ENCODE peak calls at places on chromosome 14, in four cellular contexts. One of them, this sample, is unnamed. For H3K4me1, the result is how much of the 10 kb centered on the place peaks cover.

GRCh38 chr14:51211149-51211548 is 28.9 kb upstream of the TMX1 start:
- DNase-seq in astrocyte: peak
- DNase-seq in hepatocyte: no peak
- DNase-seq in transverse colon: no peak
- DNase-seq in this sample: no peak

GRCh38 chr14:93009471-93010117 is 86.6 kb downstream of the CHGA start:
- DNase-seq in transverse colon: no peak
- DNase-seq in hepatocyte: no peak
- DNase-seq in astrocyte: no peak
- DNase-seq in this sample: no peak

GRCh38 chr14:39107624-39108023 is 4.6 kb upstream of the SEC23A start:
- DNase-seq in transverse colon: no peak
- DNase-seq in astrocyte: peak
- DNase-seq in hepatocyte: peak
- DNase-seq in this sample: no peak

GRCh38 chr14:62689741-62690140 is 355.5 kb downstream of the KCNH5 start:
- DNase-seq in transverse colon: no peak
- DNase-seq in hepatocyte: no peak
- DNase-seq in astrocyte: no peak
- DNase-seq in this sample: no peak

GRCh38 chr14:39432619-39433451 is 602 bp upstream of the FBXO33 start:
- DNase-seq in transverse colon: peak
- DNase-seq in astrocyte: peak
- DNase-seq in hepatocyte: peak
- DNase-seq in this sample: peak

GRCh38 chr14:51462182-51462581 is 189.5 kb upstream of the FRMD6 start:
- DNase-seq in astrocyte: no peak
- DNase-seq in hepatocyte: no peak
- DNase-seq in transverse colon: no peak
- DNase-seq in this sample: no peak

GRCh38 chr14:89165810-89166209 is 251.2 kb downstream of the FOXN3 start:
- DNase-seq in astrocyte: no peak
- DNase-seq in hepatocyte: no peak
- DNase-seq in transverse colon: no peak
- DNase-seq in this sample: no peak

GRCh38 chr14:99430491-99430890 is 50.2 kb downstream of the SETD3 start:
- DNase-seq in hepatocyte: no peak
- DNase-seq in astrocyte: no peak
- DNase-seq in transverse colon: no peak
- DNase-seq in this sample: peak

GRCh38 chr14:95318870-95319311 is 817 bp downstream of the CLMN start:
- DNase-seq in transverse colon: no peak
- DNase-seq in astrocyte: no peak
- DNase-seq in hepatocyte: no peak
- DNase-seq in this sample: peak

GRCh38 chr14:89085154-89086059 is 261.0 kb downstream of the TTC8 start:
- DNase-seq in astrocyte: no peak
- DNase-seq in transverse colon: no peak
- DNase-seq in hepatocyte: no peak
- DNase-seq in this sample: no peak

GRCh38 chr14:61240206-61240605 is 40.9 kb downstream of the TMEM30B start:
- DNase-seq in astrocyte: no peak
- DNase-seq in hepatocyte: no peak
- DNase-seq in transverse colon: no peak
- DNase-seq in this sample: no peak
- H3K27ac ChIP-seq in astrocyte: no peak
- H3K27ac ChIP-seq in hepatocyte: no peak
- H3K27ac ChIP-seq in transverse colon: no peak
- H3K27ac ChIP-seq in this sample: no peak

GRCh38 chr14:82003418-82003817 is 469.8 kb upstream of the SEL1L start:
- DNase-seq in transverse colon: no peak
- DNase-seq in astrocyte: no peak
- DNase-seq in hepatocyte: no peak
- DNase-seq in this sample: no peak

GRCh38 chr14:82009993-82010392 is 476.3 kb upstream of the SEL1L start:
- DNase-seq in transverse colon: no peak
- DNase-seq in hepatocyte: peak
- DNase-seq in astrocyte: no peak
- DNase-seq in this sample: no peak

GRCh38 chr14:82011460-82011859 is 477.8 kb upstream of the SEL1L start:
- DNase-seq in hepatocyte: no peak
- DNase-seq in transverse colon: no peak
- DNase-seq in astrocyte: no peak
- DNase-seq in this sample: no peak

GRCh38 chr14:82009076-82009475 is 475.4 kb upstream of the SEL1L start:
- DNase-seq in transverse colon: no peak
- DNase-seq in astrocyte: no peak
- DNase-seq in hepatocyte: peak
- DNase-seq in this sample: no peak
- TF ChIP-seq CTCF in transverse colon: no peak
- TF ChIP-seq CTCF in astrocyte: no peak
- TF ChIP-seq CTCF in hepatocyte: peak
- TF ChIP-seq CTCF in this sample: no peak

GRCh38 chr14:76472199-76472723 is 96.3 kb downstream of the ESRRB start:
- DNase-seq in transverse colon: no peak
- DNase-seq in hepatocyte: no peak
- DNase-seq in astrocyte: no peak
- DNase-seq in this sample: no peak

GRCh38 chr14:76467843-76468242 is 91.9 kb downstream of the ESRRB start:
- DNase-seq in hepatocyte: peak
- DNase-seq in transverse colon: no peak
- DNase-seq in astrocyte: no peak
- DNase-seq in this sample: no peak

GRCh38 chr14:76473381-76474263 is 97.7 kb downstream of the ESRRB start:
- DNase-seq in transverse colon: no peak
- DNase-seq in hepatocyte: no peak
- DNase-seq in astrocyte: peak
- DNase-seq in this sample: no peak
- H3K4me1 ChIP-seq in transverse colon: under half
- H3K4me1 ChIP-seq in hepatocyte: under half
- H3K4me1 ChIP-seq in astrocyte: under half
- H3K4me1 ChIP-seq in this sample: under half

DNA sequence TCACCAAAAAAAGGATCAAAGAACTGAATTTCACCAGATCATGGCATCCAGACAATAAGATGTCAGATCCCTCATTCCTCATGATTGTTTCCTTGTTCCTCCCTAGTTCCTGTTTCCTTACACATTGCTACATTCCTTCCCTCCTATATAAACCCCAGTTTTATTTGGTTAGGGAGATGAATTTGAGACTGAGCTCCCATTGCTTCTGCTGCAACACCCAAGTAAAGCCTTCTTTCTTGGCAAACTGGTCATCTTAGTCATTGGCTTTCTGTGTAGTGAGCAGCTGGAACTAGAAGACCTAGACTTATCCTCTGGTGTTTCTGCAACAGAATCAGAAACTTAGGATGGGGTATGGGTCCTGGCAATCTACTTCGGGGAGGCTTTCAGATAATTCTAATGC is 217.9 kb downstream of the NOVA1 start:
- DNase-seq in astrocyte: no peak
- DNase-seq in hepatocyte: no peak
- DNase-seq in transverse colon: no peak
- DNase-seq in this sample: no peak
- H3K27ac ChIP-seq in astrocyte: no peak
- H3K27ac ChIP-seq in hepatocyte: peak
- H3K27ac ChIP-seq in transverse colon: no peak
- H3K27ac ChIP-seq in this sample: no peak

GRCh38 chr14:81023095-81023710 is 67.8 kb downstream of the TSHR start:
- DNase-seq in transverse colon: no peak
- DNase-seq in hepatocyte: no peak
- DNase-seq in astrocyte: peak
- DNase-seq in this sample: no peak
- TF ChIP-seq CTCF in transverse colon: no peak
- TF ChIP-seq CTCF in hepatocyte: no peak
- TF ChIP-seq CTCF in astrocyte: no peak
- TF ChIP-seq CTCF in this sample: no peak

GRCh38 chr14:103393687-103394626 is 8.7 kb downstream of the MARK3 start:
- DNase-seq in hepatocyte: peak
- DNase-seq in transverse colon: no peak
- DNase-seq in astrocyte: peak
- DNase-seq in this sample: no peak

GRCh38 chr14:103398427-103399195 is 13.4 kb downstream of the MARK3 start:
- DNase-seq in astrocyte: peak
- DNase-seq in hepatocyte: no peak
- DNase-seq in transverse colon: no peak
- DNase-seq in this sample: no peak

GRCh38 chr14:103393078-103393477 is 7.9 kb downstream of the MARK3 start:
- DNase-seq in hepatocyte: no peak
- DNase-seq in astrocyte: no peak
- DNase-seq in transverse colon: no peak
- DNase-seq in this sample: no peak

GRCh38 chr14:103395245-103395644 is 10.0 kb downstream of the MARK3 start:
- DNase-seq in hepatocyte: no peak
- DNase-seq in transverse colon: no peak
- DNase-seq in astrocyte: no peak
- DNase-seq in this sample: no peak

GRCh38 chr14:103396463-103396862 is 11.2 kb downstream of the MARK3 start:
- DNase-seq in hepatocyte: no peak
- DNase-seq in astrocyte: no peak
- DNase-seq in transverse colon: no peak
- DNase-seq in this sample: no peak
- H3K4me1 ChIP-seq in hepatocyte: under half
- H3K4me1 ChIP-seq in astrocyte: under half
- H3K4me1 ChIP-seq in transverse colon: half or more
- H3K4me1 ChIP-seq in this sample: under half

GRCh38 chr14:49641697-49642129 is 6.7 kb upstream of the DNAAF2 start:
- DNase-seq in astrocyte: peak
- DNase-seq in hepatocyte: peak
- DNase-seq in transverse colon: peak
- DNase-seq in this sample: peak
- H3K27ac ChIP-seq in astrocyte: no peak
- H3K27ac ChIP-seq in hepatocyte: peak
- H3K27ac ChIP-seq in transverse colon: peak
- H3K27ac ChIP-seq in this sample: no peak

DNA sequence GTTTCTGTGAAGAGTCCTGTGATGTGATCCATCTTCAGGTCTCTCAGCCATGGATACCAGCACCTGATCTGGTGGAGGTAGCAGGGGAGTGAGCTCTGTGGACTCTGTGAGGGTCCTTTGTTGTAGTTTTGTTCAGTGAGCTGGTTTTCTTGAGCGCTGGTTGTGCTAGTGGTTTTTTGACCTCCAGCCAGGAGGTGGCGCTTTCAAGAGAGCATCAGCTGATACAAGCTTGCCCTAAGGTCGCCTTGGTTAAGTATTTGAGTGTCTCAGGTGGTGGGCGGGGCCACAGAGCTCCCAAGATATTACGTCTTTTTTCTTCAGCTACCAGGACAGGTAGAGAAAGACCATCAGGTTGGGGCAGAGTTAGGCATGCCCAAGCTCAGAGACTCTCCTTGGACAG is 139.7 kb downstream of the TTLL5 start:
- DNase-seq in transverse colon: no peak
- DNase-seq in hepatocyte: no peak
- DNase-seq in astrocyte: no peak
- DNase-seq in this sample: no peak
- TF ChIP-seq CTCF in transverse colon: no peak
- TF ChIP-seq CTCF in hepatocyte: no peak
- TF ChIP-seq CTCF in astrocyte: no peak
- TF ChIP-seq CTCF in this sample: no peak

This sample was measured in Peyer's patch.